ENCODE peak calls at places on chromosomes 16 and 17, in five cellular contexts. Y is uterus, E is breast epithelium, O is body of pancreas, H is lower leg skin. M is an unnamed sample.

GRCh38 chr17:28528329-28529011 is 22.3 kb downstream of the FOXN1 start:
- DNase-seq in Y (no peak), E (no peak), O (no peak), H (no peak), M (no peak)

GRCh38 chr17:81508639-81509047 is 4.0 kb downstream of the ACTG1 start:
- DNase-seq in Y (no peak), E (no peak), O (peak), H (no peak), M (no peak)

GRCh38 chr17:69870091-69870530 is 204.9 kb upstream of the KCNJ16 start:
- DNase-seq in Y (no peak), E (no peak), O (no peak), H (no peak), M (no peak)

GRCh38 chr17:74212262-74212912 is 984 bp upstream of the TTYH2 start:
- DNase-seq in Y (no peak), E (no peak), O (peak), H (no peak), M (peak)

GRCh38 chr16:381788-382717 is at the start of gene PGAP6:
- DNase-seq in Y (peak), E (no peak), O (peak), H (no peak), M (peak)

GRCh38 chr17:17413215-17413792 is 63.5 kb upstream of the MED9 start:
- DNase-seq in Y (no peak), E (peak), O (no peak), H (no peak), M (no peak)

GRCh38 chr16:67407176-67407787 is 9.0 kb downstream of the ZDHHC1 start:
- DNase-seq in Y (no peak), E (no peak), O (no peak), H (no peak), M (no peak)

GRCh38 chr16:23079683-23080221 is 69.5 kb downstream of the USP31 start:
- DNase-seq in Y (no peak), E (no peak), O (no peak), H (no peak), M (no peak)

GRCh38 chr17:66855204-66855603 is 20.3 kb downstream of the CACNG5 start:
- DNase-seq in Y (no peak), E (no peak), O (no peak), H (no peak), M (peak)

GRCh38 chr17:28500712-28501379 is 5.3 kb upstream of the FOXN1 start:
- DNase-seq in Y (no peak), E (no peak), O (no peak), H (no peak), M (peak)

GRCh38 chr16:72372082-72372615 is 200.2 kb upstream of the PMFBP1 start:
- DNase-seq in Y (no peak), E (no peak), O (no peak), H (no peak), M (no peak)

GRCh38 chr16:24643489-24643888 is 86.0 kb upstream of the TNRC6A start:
- DNase-seq in Y (no peak), E (no peak), O (no peak), H (no peak), M (no peak)

GRCh38 chr17:74211141-74211928 is 2.0 kb upstream of the TTYH2 start:
- DNase-seq in Y (no peak), E (no peak), O (no peak), H (no peak), M (peak)

GRCh38 chr17:58136669-58137279 is 11.4 kb upstream of the OR4D1 start:
- DNase-seq in Y (no peak), E (no peak), O (no peak), H (no peak), M (no peak)

GRCh38 chr16:87780385-87780989 is 14.7 kb upstream of the KLHDC4 start:
- DNase-seq in Y (no peak), E (no peak), O (no peak), H (no peak), M (peak)

GRCh38 chr16:77111057-77111456 is 79.9 kb upstream of the MON1B start:
- DNase-seq in Y (no peak), E (no peak), O (no peak), H (no peak), M (peak)

GRCh38 chr17:49898547-49899490 is 51.0 kb upstream of the TAC4 start:
- DNase-seq in Y (no peak), E (no peak), O (no peak), H (no peak), M (no peak)

GRCh38 chr17:70373369-70373768 is 204.0 kb downstream of the KCNJ2 start:
- DNase-seq in Y (no peak), E (no peak), O (no peak), H (no peak), M (no peak)

GRCh38 chr17:8138672-8139371 is 13.4 kb downstream of the PER1 start:
- DNase-seq in Y (peak), E (peak), O (peak), H (peak), M (peak)

GRCh38 chr17:3378321-3378720 is 7.8 kb downstream of the OR3A2 start:
- DNase-seq in Y (no peak), E (no peak), O (no peak), H (no peak), M (no peak)

GRCh38 chr16:24986512-24987303 is 28.5 kb downstream of the ARHGAP17 start:
- DNase-seq in Y (peak), E (no peak), O (no peak), H (peak), M (peak)

GRCh38 chr17:64074704-64075484 is 54.5 kb upstream of the ICAM2 start:
- DNase-seq in Y (no peak), E (no peak), O (peak), H (no peak), M (peak)

GRCh38 chr16:88533381-88533831 is 36.8 kb upstream of the ZC3H18 start:
- DNase-seq in Y (no peak), E (no peak), O (no peak), H (no peak), M (no peak)

GRCh38 chr17:76551685-76552084 is 11.8 kb downstream of the PRCD start:
- DNase-seq in Y (no peak), E (no peak), O (no peak), H (no peak), M (no peak)

GRCh38 chr17:20073056-20073979 is 64.2 kb downstream of the SPECC1 start:
- DNase-seq in Y (peak), E (peak), O (no peak), H (peak), M (peak)

GRCh38 chr17:75633484-75634375 is 496 bp downstream of the SMIM5 start:
- DNase-seq in Y (peak), E (peak), O (peak), H (peak), M (peak)

GRCh38 chr16:14424595-14424994 is 205.5 kb downstream of the PARN start:
- DNase-seq in Y (no peak), E (no peak), O (no peak), H (no peak), M (no peak)

GRCh38 chr16:4593069-4593468 is 21.6 kb downstream of the UBALD1 start:
- DNase-seq in Y (no peak), E (no peak), O (no peak), H (no peak), M (no peak)

GRCh38 chr16:89981414-89981813 is 32.9 kb downstream of the DEF8 start:
- DNase-seq in Y (no peak), E (no peak), O (no peak), H (no peak), M (peak)

GRCh38 chr17:55549140-55549539 is 37.9 kb upstream of the SMIM36 start:
- DNase-seq in Y (no peak), E (no peak), O (no peak), H (no peak), M (peak)

GRCh38 chr16:30893082-30893743 is 664 bp downstream of the BCL7C start:
- DNase-seq in Y (no peak), E (peak), O (peak), H (no peak), M (peak)

GRCh38 chr16:286491-287297 is 3.7 kb downstream of the PDIA2 start:
- DNase-seq in Y (no peak), E (no peak), O (no peak), H (no peak), M (no peak)

GRCh38 chr16:16144416-16144815 is 78.9 kb downstream of the ABCC6 start:
- DNase-seq in Y (no peak), E (peak), O (no peak), H (peak), M (no peak)

GRCh38 chr16:73361061-73361460 is 313.1 kb upstream of the ZFHX3 start:
- DNase-seq in Y (no peak), E (no peak), O (no peak), H (no peak), M (no peak)

DNA sequence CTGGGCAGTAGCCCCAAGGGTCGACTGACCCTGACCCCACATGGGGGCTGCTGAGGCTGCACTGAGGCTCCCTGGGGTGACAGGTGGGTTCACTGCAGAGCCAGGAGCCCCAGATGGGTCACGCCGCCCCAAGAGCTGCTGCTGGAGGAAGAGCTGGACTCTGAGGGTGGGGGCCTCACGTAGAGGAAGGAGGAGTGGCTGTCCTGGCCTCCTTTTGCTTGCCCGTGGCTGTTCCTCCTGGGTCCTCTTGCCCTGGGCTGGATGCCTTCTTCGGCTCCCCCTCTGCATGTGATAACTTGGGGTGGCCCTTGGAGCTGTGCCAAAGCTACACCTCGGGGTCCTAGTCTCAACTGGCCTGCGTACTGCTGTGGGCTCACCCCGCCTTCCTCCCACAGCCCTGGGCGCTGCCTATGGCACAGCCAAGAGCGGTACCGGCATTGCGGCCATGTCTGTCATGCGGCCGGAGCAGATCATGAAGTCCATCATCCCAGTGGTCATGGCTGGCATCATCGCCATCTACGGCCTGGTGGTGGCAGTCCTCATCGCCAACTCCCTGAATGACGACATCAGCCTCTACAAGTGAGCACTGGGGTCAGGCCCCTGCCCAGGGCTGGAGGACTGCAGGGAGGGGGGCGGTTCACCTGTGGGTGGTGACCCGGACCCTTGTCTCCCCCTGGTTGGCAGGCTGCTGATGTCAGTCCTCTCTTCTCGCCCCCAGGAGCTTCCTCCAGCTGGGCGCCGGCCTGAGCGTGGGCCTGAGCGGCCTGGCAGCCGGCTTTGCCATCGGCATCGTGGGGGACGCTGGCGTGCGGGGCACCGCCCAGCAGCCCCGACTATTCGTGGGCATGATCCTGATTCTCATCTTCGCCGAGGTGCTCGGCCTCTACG is 1.1 kb upstream of the AMDHD2 start:
- DNase-seq in Y (peak), E (no peak), O (peak), H (no peak), M (no peak)
- TF ChIP-seq CTCF in Y (no peak), E (no peak), O (no peak), H (no peak), M (no peak)

DNA sequence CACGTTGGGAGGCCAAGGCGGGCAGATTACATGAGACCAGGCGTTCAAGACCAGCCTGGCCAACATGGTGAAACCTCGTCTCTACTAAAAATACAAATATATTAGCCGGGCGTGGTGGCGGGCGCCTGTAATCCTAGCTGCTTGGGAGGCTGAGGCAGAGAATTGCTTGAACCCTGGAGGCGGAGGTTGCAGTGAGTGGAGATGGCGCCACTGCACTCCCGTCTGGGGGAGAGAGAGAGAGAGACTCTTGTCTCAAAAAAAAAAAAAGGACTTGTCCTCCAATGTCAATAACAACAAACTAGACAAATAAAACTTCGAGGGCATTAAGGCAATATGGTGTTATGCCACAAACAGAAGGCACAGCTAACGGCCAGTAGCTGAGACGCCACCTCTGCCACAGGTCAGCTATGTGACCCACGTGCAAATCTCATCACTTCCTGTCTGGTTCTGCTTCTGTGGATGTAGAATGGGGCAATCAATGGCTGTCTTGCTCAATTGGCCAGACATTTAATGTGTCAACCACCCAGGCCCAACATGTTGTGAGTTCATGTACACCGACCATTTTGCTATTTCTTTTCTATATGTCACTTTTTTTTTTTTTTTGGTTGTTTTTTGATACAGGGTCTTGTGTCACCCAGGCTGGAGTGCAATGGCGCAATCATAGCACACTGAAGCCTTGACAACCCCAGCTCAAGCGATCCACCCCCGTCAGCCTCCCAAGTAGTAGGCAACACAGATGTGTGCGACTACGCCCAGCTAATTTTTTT is 834 bp upstream of the TXNDC11 start:
- DNase-seq in Y (peak), E (peak), O (peak), H (peak), M (peak)
- TF ChIP-seq POLR2A in Y (no peak), E (no peak), O (no peak), H (no peak), M (no peak)

DNA sequence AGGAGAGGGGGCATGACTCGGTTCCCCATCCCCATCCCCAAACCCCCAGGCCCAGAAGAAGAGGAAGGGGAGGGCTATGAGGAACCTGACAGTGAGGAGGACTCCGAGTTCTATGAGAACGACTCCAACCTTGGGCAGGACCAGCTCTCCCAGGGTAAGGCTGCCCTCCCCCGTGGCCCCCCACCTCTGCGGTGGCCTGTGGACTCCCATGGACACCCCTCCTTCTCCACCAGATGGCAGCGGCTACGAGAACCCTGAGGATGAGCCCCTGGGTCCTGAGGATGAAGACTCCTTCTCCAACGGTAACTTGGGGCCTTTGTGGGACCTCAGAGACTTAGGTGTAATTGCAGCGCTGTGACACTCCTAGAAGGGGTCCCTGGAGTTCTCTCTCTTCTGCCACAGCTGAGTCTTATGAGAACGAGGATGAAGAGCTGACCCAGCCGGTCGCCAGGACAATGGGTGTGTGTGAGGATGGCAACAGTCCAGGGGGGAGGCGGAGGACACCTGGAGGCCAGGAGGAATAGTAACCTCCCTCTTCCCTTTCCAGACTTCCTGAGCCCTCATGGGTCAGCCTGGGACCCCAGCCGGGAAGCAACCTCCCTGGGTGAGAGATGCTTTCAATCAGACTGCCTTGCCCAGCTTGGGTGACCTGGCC is 5.6 kb downstream of the CD19 start:
- DNase-seq in Y (no peak), E (no peak), O (no peak), H (no peak), M (no peak)
- TF ChIP-seq CTCF in Y (no peak), E (no peak), O (no peak), H (no peak), M (peak)

DNA sequence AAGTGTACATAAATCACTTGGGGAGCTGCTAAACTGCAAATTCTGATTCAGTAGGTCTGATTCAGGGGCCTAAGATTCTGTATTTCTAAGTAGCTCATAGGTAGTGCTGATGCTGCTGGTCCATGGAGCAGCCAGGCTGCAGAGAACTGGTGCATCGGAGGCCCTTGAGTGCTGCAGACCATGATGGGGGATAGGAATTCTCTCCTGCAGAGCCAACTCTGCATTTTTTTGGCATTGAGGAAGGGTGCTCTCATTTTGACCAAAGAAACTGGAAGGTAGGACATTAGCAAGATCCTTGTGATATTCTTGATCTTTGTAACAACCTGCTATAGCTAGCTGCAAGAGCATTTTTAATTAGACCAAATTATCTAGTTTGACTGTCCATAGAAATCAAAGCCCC is 4.7 kb downstream of the HOXB2 start:
- DNase-seq in Y (no peak), E (no peak), O (no peak), H (no peak), M (no peak)
- TF ChIP-seq POLR2A in Y (no peak), E (no peak), O (no peak), H (no peak), M (no peak)

GRCh38 chr16:48865511-48865910 is 255.5 kb upstream of the N4BP1 start:
- DNase-seq in Y (no peak), E (no peak), O (no peak), H (no peak), M (no peak)

GRCh38 chr16:48860341-48860740 is 250.4 kb upstream of the N4BP1 start:
- DNase-seq in Y (no peak), E (no peak), O (no peak), H (no peak), M (no peak)

GRCh38 chr16:48864055-48864454 is 254.1 kb upstream of the N4BP1 start:
- DNase-seq in Y (no peak), E (no peak), O (no peak), H (no peak), M (no peak)

GRCh38 chr16:48862087-48862532 is 252.1 kb upstream of the N4BP1 start:
- DNase-seq in Y (peak), E (no peak), O (no peak), H (no peak), M (no peak)
- TF ChIP-seq CTCF in Y (peak), E (no peak), O (no peak), H (no peak), M (no peak)